ENCODE peak calls at places on chromosomes 7 and 10, in four cellular contexts. U, A, S and F are unnamed samples.

GRCh38 chr10:132677096-132677904 is 108.6 kb downstream of the NKX6-2 start:
- DNase-seq in U (no peak), A (no peak), S (peak; percentile 25), F (no peak)

GRCh38 chr7:45026013-45026412 is 26.0 kb downstream of the CCM2 start:
- DNase-seq in S (no peak), A (no peak), U (no peak), F (no peak)

GRCh38 chr7:74495112-74495880 is 41.6 kb downstream of the GTF2IRD1 start:
- DNase-seq in A (no peak), U (no peak), S (no peak), F (no peak)

GRCh38 chr10:128222317-128222849 is 96.2 kb upstream of the MKI67 start:
- DNase-seq in S (no peak), A (no peak), U (no peak), F (peak; percentile 67)

GRCh38 chr7:20417675-20418382 is 87.1 kb downstream of the ITGB8 start:
- DNase-seq in A (no peak), S (no peak), U (no peak), F (no peak)

GRCh38 chr7:20651960-20652544 is 36.6 kb downstream of the ABCB5 start:
- DNase-seq in U (no peak), S (no peak), A (no peak), F (no peak)

GRCh38 chr7:154917214-154918160 is 85.4 kb downstream of the PAXIP1 start:
- DNase-seq in S (no peak), A (no peak), U (no peak), F (no peak)

GRCh38 chr10:21199501-21199900 is 302.4 kb upstream of the NEBL start:
- DNase-seq in S (no peak), A (no peak), U (no peak), F (no peak)

GRCh38 chr7:95609277-95609971 is 13.1 kb upstream of the PDK4 start:
- DNase-seq in U (no peak), A (no peak), S (no peak), F (no peak)

GRCh38 chr7:47008461-47008860 is 573.5 kb downstream of the TNS3 start:
- DNase-seq in A (no peak), S (no peak), U (no peak), F (no peak)

GRCh38 chr10:72243822-72244437 is 27.9 kb upstream of the ASCC1 start:
- DNase-seq in U (no peak), S (no peak), A (no peak), F (no peak)

GRCh38 chr10:4867520-4868356 is 41.7 kb downstream of the AKR1E2 start:
- DNase-seq in S (no peak), U (no peak), A (no peak), F (peak; percentile 13)

GRCh38 chr7:149704507-149704906 is 68.9 kb downstream of the ZNF467 start:
- DNase-seq in U (no peak), A (no peak), S (no peak), F (no peak)

GRCh38 chr10:50585921-50586739 is 37.6 kb downstream of the SGMS1 start:
- DNase-seq in S (no peak), U (no peak), A (no peak), F (no peak)

GRCh38 chr7:151386301-151387160 is 23.3 kb downstream of the WDR86 start:
- DNase-seq in A (no peak), U (no peak), S (no peak), F (no peak)

GRCh38 chr10:93138113-93138870 is 64.6 kb downstream of the CYP26A1 start:
- DNase-seq in A (no peak), S (no peak), U (no peak), F (peak; percentile 80)

GRCh38 chr10:113866551-113867394 is 12.3 kb downstream of the NHLRC2 start:
- DNase-seq in A (no peak), U (no peak), S (no peak), F (no peak)

GRCh38 chr10:44811072-44811471 is 100.1 kb upstream of the TMEM72 start:
- DNase-seq in A (no peak), U (no peak), S (no peak), F (no peak)

GRCh38 chr10:5888352-5888751 is 1.3 kb downstream of the ANKRD16 start:
- DNase-seq in A (no peak), U (no peak), S (peak; percentile 1), F (no peak)

GRCh38 chr10:74871595-74872382 is 45.4 kb downstream of the KAT6B start:
- DNase-seq in A (no peak), S (no peak), U (no peak), F (no peak)

GRCh38 chr10:50403074-50403473 is 151.8 kb upstream of the ASAH2 start:
- DNase-seq in U (no peak), S (no peak), A (no peak), F (no peak)

GRCh38 chr10:34139559-34139958 is 675.5 kb downstream of the PARD3 start:
- DNase-seq in A (no peak), U (no peak), S (no peak), F (no peak)

GRCh38 chr10:131077724-131078123 is 233.8 kb downstream of the TCERG1L start:
- DNase-seq in S (no peak), A (no peak), U (no peak), F (no peak)

GRCh38 chr7:96495751-96496216 is 173.9 kb upstream of the SLC25A13 start:
- DNase-seq in S (no peak), A (no peak), U (no peak), F (no peak)

GRCh38 chr7:104366390-104366789 is 38.0 kb downstream of the LHFPL3 start:
- DNase-seq in U (no peak), S (no peak), A (no peak), F (no peak)

GRCh38 chr7:68148440-68148839 is 1151.8 kb downstream of the TYW1 start:
- DNase-seq in U (no peak), A (no peak), S (no peak), F (no peak)

GRCh38 chr7:139046143-139046542 is 10.3 kb upstream of the ZC3HAV1L start:
- DNase-seq in U (no peak), S (no peak), A (no peak), F (no peak)

GRCh38 chr10:14476641-14477407 is 146.1 kb upstream of the FRMD4A start:
- DNase-seq in S (no peak), A (no peak), U (no peak), F (no peak)

GRCh38 chr10:49359349-49360231 is 36.3 kb downstream of the DRGX start:
- DNase-seq in U (peak; percentile 30), S (no peak), A (no peak), F (peak; percentile 92)

GRCh38 chr10:69352569-69353264 is 64.0 kb downstream of the TACR2 start:
- DNase-seq in S (no peak), U (no peak), A (no peak), F (no peak)

GRCh38 chr7:17044868-17045267 is 163.1 kb upstream of the AGR3 start:
- DNase-seq in U (no peak), A (no peak), S (no peak), F (no peak)

GRCh38 chr7:129952164-129952652 is 552 bp downstream of the UBE2H start:
- DNase-seq in A (no peak), S (peak; percentile 58), U (no peak), F (no peak)

GRCh38 chr10:13099144-13099665 is 758 bp upstream of the OPTN start:
- DNase-seq in U (peak; percentile 57), A (peak; percentile 48), S (no peak), F (no peak)

GRCh38 chr10:77638766-77639101 is 1.1 kb upstream of the KCNMA1 start:
- DNase-seq in U (no peak), A (no peak), S (no peak), F (no peak)

GRCh38 chr10:72331575-72332422 is 22.9 kb downstream of the DNAJB12 start:
- DNase-seq in U (no peak), S (peak; percentile 88), A (peak; percentile 80), F (no peak)

GRCh38 chr7:12358694-12359093 is 45.0 kb downstream of the VWDE start:
- DNase-seq in A (no peak), S (no peak), U (no peak), F (no peak)

GRCh38 chr7:5596896-5597246 is 173.2 kb upstream of the TNRC18 start:
- DNase-seq in S (no peak), A (no peak), U (no peak), F (no peak)
- H3K4me1 ChIP-seq in S (peaks cover 11% of the 10 kb centered on the region), A (peaks cover 37% of the 10 kb centered on the region), U (peaks cover 35% of the 10 kb centered on the region), F (peaks cover 72% of the 10 kb centered on the region)

GRCh38 chr10:86734209-86734988 is 22.0 kb upstream of the BMPR1A start:
- DNase-seq in S (no peak), U (no peak), A (no peak), F (no peak)
- H3K4me1 ChIP-seq in S (no peaks in the 10 kb centered on the region), U (no peaks in the 10 kb centered on the region), A (peaks cover 6% of the 10 kb centered on the region), F (no peaks in the 10 kb centered on the region)

GRCh38 chr10:17647316-17647715 is 3.4 kb downstream of the STAM start:
- DNase-seq in U (no peak), A (no peak), S (no peak), F (no peak)
- H3K4me1 ChIP-seq in U (no peaks in the 10 kb centered on the region), A (peaks cover 4% of the 10 kb centered on the region), S (peaks cover 12% of the 10 kb centered on the region), F (peaks cover 71% of the 10 kb centered on the region)

GRCh38 chr7:131603932-131604331 is 47.5 kb upstream of the PODXL start:
- DNase-seq in U (no peak), A (no peak), S (no peak), F (no peak)
- H3K4me1 ChIP-seq in U (peaks cover 28% of the 10 kb centered on the region), A (peaks cover 68% of the 10 kb centered on the region), S (no peaks in the 10 kb centered on the region), F (no peaks in the 10 kb centered on the region)

GRCh38 chr7:30119890-30120577 is 14.8 kb upstream of the MTURN start:
- DNase-seq in A (no peak), S (no peak), U (no peak), F (no peak)

GRCh38 chr7:30114536-30115258 is 20.1 kb upstream of the MTURN start:
- DNase-seq in U (no peak), A (no peak), S (no peak), F (no peak)

GRCh38 chr7:30116771-30117170 is 18.0 kb upstream of the MTURN start:
- DNase-seq in S (no peak), U (no peak), A (no peak), F (no peak)

GRCh38 chr7:30115709-30116297 is 19.0 kb upstream of the MTURN start:
- DNase-seq in S (no peak), A (no peak), U (no peak), F (no peak)

GRCh38 chr7:30117886-30118285 is 16.9 kb upstream of the MTURN start:
- DNase-seq in A (no peak), S (no peak), U (no peak), F (no peak)
- H3K4me1 ChIP-seq in A (peaks cover 4% of the 10 kb centered on the region), S (no peaks in the 10 kb centered on the region), U (peaks cover 2% of the 10 kb centered on the region), F (no peaks in the 10 kb centered on the region)

DNA sequence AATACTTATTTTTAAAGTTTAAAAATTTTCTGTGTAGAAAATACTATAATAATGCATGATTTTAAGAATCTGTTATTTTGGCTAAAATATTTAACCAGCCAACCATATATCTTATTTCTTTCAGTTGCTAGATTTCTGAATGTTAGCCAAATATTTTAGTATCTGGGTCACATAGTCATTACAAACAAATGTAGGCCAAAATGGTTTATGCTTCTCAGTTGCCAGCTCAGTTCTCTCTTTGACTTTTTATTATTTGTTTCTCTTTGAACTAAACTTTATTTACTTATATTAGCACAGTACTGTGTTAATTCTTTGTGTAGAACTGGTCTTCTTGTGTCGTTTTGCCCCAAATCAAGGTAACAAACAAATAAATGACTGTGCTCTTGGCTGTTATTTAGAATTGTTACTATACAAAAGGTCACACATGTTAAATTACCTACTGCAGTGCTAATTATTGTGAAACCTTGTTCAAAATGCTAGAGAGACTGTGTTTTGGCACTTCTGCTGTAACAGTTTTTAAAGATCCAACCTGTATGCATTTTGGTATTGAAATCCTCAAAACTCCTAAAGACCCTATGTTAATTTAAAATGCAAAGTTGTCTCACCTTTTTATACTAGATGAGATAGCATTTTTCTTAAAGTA is 39.8 kb downstream of the ZEB1 start:
- DNase-seq in U (no peak), S (no peak), A (no peak), F (no peak)
- H3K4me1 ChIP-seq in U (no peaks in the 10 kb centered on the region), S (no peaks in the 10 kb centered on the region), A (peaks cover 2% of the 10 kb centered on the region), F (peaks cover 48% of the 10 kb centered on the region)